ENCODE peak calls at places on chromosomes 5 and 9, in ten cellular contexts. C is CD8-positive, alpha-beta T cell; J is body of pancreas; H is heart right ventricle; D is K562; R is esophagus squamous epithelium; V is tibial artery; F is cardiac muscle cell; X is GM23338; G is adrenal gland. T is an unnamed sample.

GRCh38 chr9:135391759-135392158 is 87.8 kb upstream of the PPP1R26 start:
- DNase-seq in C (no peak), J (no peak), H (no peak), D (no peak), R (no peak), V (no peak), F (no peak), X (no peak), G (no peak), T (no peak)

GRCh38 chr5:174624754-174625506 is 99.5 kb upstream of the MSX2 start:
- DNase-seq in C (no peak), J (no peak), H (no peak), D (no peak), R (no peak), V (no peak), F (peak; percentile 81), X (no peak), G (no peak), T (no peak)

GRCh38 chr9:33468797-33469621 is 4.7 kb downstream of the NOL6 start:
- DNase-seq in C (no peak), J (no peak), H (no peak), D (no peak), R (no peak), V (peak; percentile 50), F (no peak), X (no peak), G (no peak), T (no peak)

GRCh38 chr9:12838546-12838945 is 63.7 kb downstream of the LURAP1L start:
- DNase-seq in C (no peak), J (no peak), H (no peak), D (no peak), R (no peak), V (no peak), F (peak; percentile 62), X (no peak), G (no peak), T (no peak)

GRCh38 chr5:9954869-9955268 is 294.8 kb downstream of the ATPSCKMT start:
- DNase-seq in C (no peak), J (no peak), H (no peak), D (no peak), R (no peak), V (no peak), F (no peak), X (no peak), G (no peak), T (no peak)

GRCh38 chr5:9140711-9141110 is 405.2 kb downstream of the SEMA5A start:
- DNase-seq in C (no peak), J (no peak), H (no peak), D (no peak), R (no peak), V (no peak), F (no peak), X (no peak), G (no peak), T (no peak)

GRCh38 chr5:1727571-1727970 is 72.1 kb downstream of the MRPL36 start:
- DNase-seq in C (no peak), J (no peak), H (no peak), D (no peak), R (no peak), V (peak; percentile 57), F (no peak), X (peak; percentile 58), G (no peak), T (no peak)

GRCh38 chr9:118529624-118530214 is 825.5 kb downstream of the TLR4 start:
- DNase-seq in C (no peak), J (no peak), H (no peak), D (no peak), R (no peak), V (no peak), F (no peak), X (no peak), G (no peak), T (no peak)

GRCh38 chr5:161369032-161369431 is 177.5 kb downstream of the GABRB2 start:
- DNase-seq in C (no peak), J (no peak), H (no peak), D (no peak), R (no peak), V (no peak), F (no peak), X (no peak), G (no peak), T (no peak)

GRCh38 chr9:81874228-81874627 is 54.0 kb upstream of the SPATA31D4 start:
- DNase-seq in C (no peak), J (no peak), H (no peak), D (no peak), R (no peak), V (no peak), F (no peak), X (no peak), G (no peak), T (no peak)

GRCh38 chr5:142115937-142116614 is 7.5 kb downstream of the NDFIP1 start:
- DNase-seq in C (no peak), J (no peak), H (peak; percentile 23), D (no peak), R (no peak), V (no peak), F (peak; percentile 34), X (no peak), G (no peak), T (no peak)

GRCh38 chr9:121807918-121808278 is 156.5 kb downstream of the DAB2IP start:
- DNase-seq in C (no peak), J (no peak), H (no peak), D (no peak), R (no peak), V (no peak), F (peak; percentile 22), X (no peak), G (no peak), T (no peak)

GRCh38 chr5:115349001-115349817 is 52.8 kb upstream of the CCDC112 start:
- DNase-seq in C (no peak), J (peak; percentile 56), H (no peak), D (no peak), R (no peak), V (no peak), F (peak; percentile 88), X (no peak), G (peak; percentile 45), T (no peak)

GRCh38 chr9:110101531-110102161 is 106.3 kb downstream of the C9orf152 start:
- DNase-seq in C (no peak), J (no peak), H (peak; percentile 22), D (no peak), R (no peak), V (no peak), F (peak; percentile 15), X (no peak), G (no peak), T (peak; percentile 56)

GRCh38 chr5:31824886-31825774 is 186.2 kb downstream of the PDZD2 start:
- DNase-seq in C (peak; percentile 39), J (peak; percentile 41), H (no peak), D (peak; percentile 63), R (no peak), V (no peak), F (peak; percentile 79), X (peak; percentile 89), G (peak; percentile 42), T (no peak)

GRCh38 chr9:129677456-129677855 is 12.0 kb downstream of the PRRX2 start:
- DNase-seq in C (no peak), J (no peak), H (no peak), D (no peak), R (no peak), V (no peak), F (no peak), X (no peak), G (no peak), T (no peak)

GRCh38 chr5:75567710-75568109 is 43.5 kb upstream of the ANKDD1B start:
- DNase-seq in C (no peak), J (no peak), H (no peak), D (peak; percentile 74), R (no peak), V (no peak), F (peak; percentile 43), X (no peak), G (no peak), T (no peak)
- H3K4me3 ChIP-seq in C (no peak overlapping the region), J (no peak overlapping the region), H (no peak overlapping the region), D (no peak overlapping the region), R (no peak overlapping the region), V (no peak overlapping the region), F (no peak overlapping the region), X (no peak overlapping the region), G (no peak overlapping the region), T (no peak overlapping the region)

DNA sequence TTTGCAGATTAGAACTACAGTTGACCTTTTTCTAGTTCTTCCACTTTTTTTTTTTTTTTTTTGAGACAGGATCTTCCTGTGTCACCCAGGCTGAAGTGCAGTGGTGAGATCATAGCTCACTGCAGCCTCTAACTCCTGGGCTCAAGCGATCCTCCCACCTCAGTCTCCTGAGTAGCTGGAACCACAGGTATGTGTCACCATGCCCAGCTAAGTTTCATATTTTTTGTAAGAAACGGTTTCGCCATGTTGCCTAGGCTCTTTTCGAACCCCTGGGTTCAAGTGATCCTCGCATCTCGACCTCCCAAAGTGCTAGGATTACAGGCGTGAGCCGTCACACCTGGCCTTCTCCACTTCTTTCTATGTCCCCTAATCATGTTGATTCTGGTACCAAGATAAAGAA is 39.7 kb upstream of the TNFAIP8 start:
- DNase-seq in C (no peak), J (no peak), H (no peak), D (no peak), R (no peak), V (no peak), F (no peak), X (no peak), G (no peak), T (no peak)
- H3K4me1 ChIP-seq in C (peaks cover 94% of the 10 kb centered on the region), J (peaks cover 11% of the 10 kb centered on the region), H (peaks cover 5% of the 10 kb centered on the region), D (peaks cover 17% of the 10 kb centered on the region), R (peaks cover 10% of the 10 kb centered on the region), V (no peaks in the 10 kb centered on the region), F (peaks cover 5% of the 10 kb centered on the region), X (peaks cover 7% of the 10 kb centered on the region), G (no peaks in the 10 kb centered on the region), T (no peaks in the 10 kb centered on the region)

DNA sequence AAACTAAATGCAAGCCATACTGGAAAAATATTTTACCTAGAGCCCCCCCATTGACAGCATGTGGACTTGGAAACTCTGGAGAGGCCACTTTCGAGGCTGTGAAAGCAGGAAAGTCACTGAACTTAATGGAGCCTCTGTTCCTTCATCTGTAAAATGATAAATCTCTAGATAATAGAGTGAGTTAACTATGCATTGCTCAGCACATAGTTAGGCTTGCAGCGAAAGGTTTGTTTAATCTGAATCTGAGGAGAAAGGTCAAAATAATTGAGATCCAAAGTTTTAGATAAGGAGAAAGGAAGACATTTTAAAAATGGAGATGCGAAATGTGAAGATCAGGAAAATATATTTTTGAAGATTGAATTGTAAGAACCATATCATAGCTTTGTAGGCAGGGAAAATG is 4.6 kb downstream of the PCSK5 start:
- DNase-seq in C (no peak), J (no peak), H (no peak), D (no peak), R (no peak), V (no peak), F (no peak), X (no peak), G (no peak), T (no peak)
- TF ChIP-seq CTCF in C (no peak), J (no peak), H (no peak), D (no peak), R (no peak), V (no peak), F (no peak), X (no peak), G (no peak), T (no peak)

DNA sequence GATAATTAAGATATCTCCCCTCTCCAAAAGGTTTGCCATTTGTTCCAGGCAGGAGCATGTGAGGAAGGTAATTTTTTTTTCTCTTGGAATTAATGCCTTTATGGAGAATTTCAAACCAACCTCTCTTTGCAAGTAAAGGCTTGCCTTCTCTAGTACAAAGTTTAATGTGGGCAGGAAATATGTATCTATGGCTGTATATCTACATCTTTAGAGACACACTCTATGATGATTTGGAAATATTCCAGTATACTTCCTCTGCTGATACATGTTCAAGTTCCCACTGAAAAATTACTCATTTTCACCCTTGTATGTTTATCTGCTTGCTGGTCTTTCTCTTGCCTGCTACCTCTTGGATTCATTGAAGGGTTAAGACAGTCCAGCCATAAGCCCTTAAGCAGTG is 83.5 kb upstream of the SEMA6A start:
- DNase-seq in C (no peak), J (no peak), H (no peak), D (no peak), R (no peak), V (no peak), F (peak; percentile 2), X (no peak), G (no peak), T (no peak)
- H3K4me3 ChIP-seq in C (no peak overlapping the region), J (no peak overlapping the region), H (no peak overlapping the region), D (no peak overlapping the region), R (no peak overlapping the region), V (no peak overlapping the region), F (no peak overlapping the region), X (no peak overlapping the region), G (no peak overlapping the region), T (no peak overlapping the region)

T was measured in heart left ventricle.